ENCODE peak calls at places on chromosomes 5 and 9, in eight cellular contexts. Z, A, V, R, H, T, S and P are unnamed samples.
A peak's percentile ranks its signal among the peaks of the same experiment; 100 is the strongest.

GRCh38 chr5:109743041-109743531 is 53.4 kb downstream of the MAN2A1 start:
- ATAC-seq in T (no peak), R (no peak), A (no peak), H (no peak), V (no peak), S (no peak), Z (no peak), P (no peak)

GRCh38 chr5:97906135-97906534 is 723.1 kb upstream of the RIOK2 start:
- ATAC-seq in V (no peak), H (no peak), Z (no peak), R (no peak), S (no peak), A (no peak), T (no peak), P (no peak)

GRCh38 chr5:43225649-43226245 is 33.7 kb downstream of the NIM1K start:
- ATAC-seq in A (no peak), S (no peak), T (no peak), H (no peak), V (peak; percentile 47), R (no peak), Z (no peak), P (no peak)

GRCh38 chr5:81233080-81233634 is at the start of gene CKMT2:
- ATAC-seq in R (no peak), Z (no peak), T (no peak), H (peak; percentile 26), A (no peak), V (no peak), S (peak; percentile 93), P (peak; percentile 73)

GRCh38 chr9:86648828-86649170 is 294.6 kb upstream of the TUT7 start:
- ATAC-seq in T (no peak), V (no peak), R (no peak), A (no peak), H (no peak), Z (no peak), S (no peak), P (no peak)

GRCh38 chr5:159242656-159243055 is 20.4 kb upstream of the UBLCP1 start:
- ATAC-seq in T (no peak), H (peak; percentile 47), A (no peak), S (no peak), Z (no peak), V (no peak), R (peak; percentile 72), P (no peak)

GRCh38 chr9:113886933-113887332 is 10.8 kb downstream of the ZNF618 start:
- ATAC-seq in A (no peak), Z (no peak), V (peak; percentile 56), S (peak; percentile 38), R (peak; percentile 46), H (no peak), T (no peak), P (peak; percentile 49)

GRCh38 chr9:128787583-128788156 is 617 bp downstream of the TBC1D13 start:
- ATAC-seq in T (no peak), A (no peak), Z (no peak), R (no peak), H (peak; percentile 4), S (peak; percentile 30), V (no peak), P (no peak)

GRCh38 chr9:123960965-123961364 is 31.0 kb upstream of the DENND1A start:
- ATAC-seq in H (no peak), R (no peak), V (no peak), A (no peak), T (no peak), Z (peak; percentile 37), S (no peak), P (no peak)

GRCh38 chr5:80185095-80185494 is 70.8 kb downstream of the SERINC5 start:
- ATAC-seq in T (no peak), H (no peak), A (no peak), S (no peak), R (no peak), V (no peak), Z (no peak), P (no peak)

GRCh38 chr9:77841739-77842386 is 189.7 kb downstream of the GNAQ start:
- ATAC-seq in T (peak; percentile 89), V (peak; percentile 89), R (peak; percentile 93), H (peak; percentile 49), A (peak; percentile 55), Z (peak; percentile 17), S (no peak), P (no peak)

GRCh38 chr5:6370580-6370979 is 7.8 kb downstream of the MED10 start:
- ATAC-seq in H (no peak), S (no peak), R (peak; percentile 16), Z (peak; percentile 32), V (no peak), A (no peak), T (no peak), P (no peak)

GRCh38 chr5:80300125-80300524 is 19.7 kb upstream of the SPZ1 start:
- ATAC-seq in T (no peak), A (no peak), H (no peak), S (no peak), Z (no peak), R (no peak), V (no peak), P (no peak)

GRCh38 chr5:139226131-139226530 is 28.0 kb upstream of the SIL1 start:
- ATAC-seq in S (no peak), V (no peak), H (no peak), R (no peak), Z (no peak), A (no peak), T (no peak), P (no peak)

GRCh38 chr5:134555223-134555790 is 29.8 kb downstream of the JADE2 start:
- ATAC-seq in S (no peak), V (peak; percentile 4), H (peak; percentile 8), T (no peak), A (peak; percentile 16), R (no peak), Z (peak; percentile 36), P (peak; percentile 5)

GRCh38 chr5:164336906-164337305 is 831.5 kb downstream of the MAT2B start:
- ATAC-seq in V (no peak), R (no peak), T (no peak), Z (no peak), S (no peak), H (no peak), A (no peak), P (no peak)

GRCh38 chr9:92740015-92740408 is 24.6 kb downstream of the BICD2 start:
- ATAC-seq in A (no peak), T (no peak), S (no peak), V (no peak), Z (no peak), H (no peak), R (no peak), P (no peak)

GRCh38 chr9:124220551-124221451 is 36.9 kb upstream of the NEK6 start:
- ATAC-seq in Z (peak; percentile 55), T (no peak), A (no peak), R (no peak), S (peak; percentile 72), V (no peak), H (no peak), P (no peak)

GRCh38 chr5:148792649-148793048 is 33.8 kb upstream of the ADRB2 start:
- ATAC-seq in A (peak; percentile 15), T (no peak), R (no peak), S (no peak), H (no peak), V (no peak), Z (no peak), P (no peak)

GRCh38 chr5:32499261-32499660 is 54.7 kb upstream of the ZFR start:
- ATAC-seq in S (no peak), T (peak; percentile 32), H (no peak), A (no peak), Z (no peak), R (no peak), V (peak; percentile 48), P (no peak)

GRCh38 chr9:125766468-125767221 is 19.5 kb downstream of the PBX3 start:
- ATAC-seq in Z (no peak), V (no peak), T (no peak), S (no peak), R (no peak), A (no peak), H (no peak), P (no peak)

GRCh38 chr5:119322948-119323629 is 32.7 kb upstream of the TNFAIP8 start:
- ATAC-seq in A (peak; percentile 35), V (no peak), Z (no peak), H (peak; percentile 14), S (no peak), T (peak; percentile 57), R (no peak), P (no peak)

GRCh38 chr5:134569758-134570364 is 44.4 kb downstream of the JADE2 start:
- ATAC-seq in Z (no peak), A (no peak), S (no peak), H (no peak), V (no peak), R (no peak), T (no peak), P (no peak)

GRCh38 chr5:41794478-41794877 is 75.7 kb downstream of the OXCT1 start:
- ATAC-seq in S (no peak), R (no peak), Z (peak; percentile 87), T (no peak), H (no peak), A (no peak), V (no peak), P (no peak)